ENCODE peak calls at places on chromosomes 5 and 9, in seven cellular contexts. P, A, F, R, Y, O and K are unnamed samples.
A peak's percentile ranks its signal among the peaks of the same experiment; 100 is the strongest.

GRCh38 chr5:68225188-68225910 is 9.8 kb downstream of the PIK3R1 start:
- DNase-seq in P (peak; percentile 96), A (no peak), F (no peak), R (no peak), Y (no peak), O (peak; percentile 82), K (no peak)

GRCh38 chr9:76996700-76997099 is 22.8 kb upstream of the FOXB2 start:
- DNase-seq in P (peak; percentile 32), A (peak; percentile 18), F (no peak), R (peak; percentile 0), Y (no peak), O (no peak), K (no peak)

GRCh38 chr9:69171049-69171448 is 3.0 kb upstream of the TJP2 start:
- DNase-seq in P (peak; percentile 99), A (peak; percentile 93), F (no peak), R (no peak), Y (no peak), O (peak; percentile 91), K (no peak)

GRCh38 chr9:84966876-84967830 is 297.6 kb downstream of the NTRK2 start:
- DNase-seq in P (peak; percentile 21), A (no peak), F (no peak), R (no peak), Y (no peak), O (no peak), K (no peak)

GRCh38 chr5:33321026-33321425 is 119.7 kb upstream of the TARS1 start:
- DNase-seq in P (peak; percentile 91), A (peak; percentile 88), F (no peak), R (no peak), Y (no peak), O (peak; percentile 99), K (no peak)

GRCh38 chr5:136998864-136999263 is 500.3 kb downstream of the SPOCK1 start:
- DNase-seq in P (no peak), A (no peak), F (no peak), R (no peak), Y (no peak), O (no peak), K (no peak)

GRCh38 chr5:80597500-80597899 is 27.4 kb upstream of the ANKRD34B start:
- DNase-seq in P (no peak), A (no peak), F (no peak), R (no peak), Y (no peak), O (no peak), K (no peak)

GRCh38 chr9:1320041-1320440 is 269.9 kb downstream of the DMRT2 start:
- DNase-seq in P (no peak), A (no peak), F (no peak), R (no peak), Y (no peak), O (no peak), K (no peak)

GRCh38 chr5:84344788-84345187 is 39.9 kb downstream of the EDIL3 start:
- DNase-seq in P (no peak), A (no peak), F (no peak), R (peak; percentile 3), Y (no peak), O (no peak), K (no peak)

GRCh38 chr9:88820055-88820454 is 171.2 kb upstream of the S1PR3 start:
- DNase-seq in P (no peak), A (peak; percentile 2), F (no peak), R (no peak), Y (no peak), O (peak; percentile 35), K (no peak)

GRCh38 chr5:64869419-64869818 is 100.7 kb downstream of the CWC27 start:
- DNase-seq in P (peak; percentile 59), A (peak; percentile 58), F (no peak), R (no peak), Y (no peak), O (peak; percentile 80), K (no peak)

GRCh38 chr5:42810905-42811590 is 644 bp downstream of the SELENOP start:
- DNase-seq in P (no peak), A (no peak), F (no peak), R (no peak), Y (no peak), O (no peak), K (no peak)

GRCh38 chr5:142215915-142216681 is 107.5 kb downstream of the NDFIP1 start:
- DNase-seq in P (peak; percentile 88), A (peak; percentile 97), F (peak; percentile 41), R (no peak), Y (no peak), O (peak; percentile 99), K (no peak)

GRCh38 chr5:135568241-135568640 is 10.6 kb downstream of the CXCL14 start:
- DNase-seq in P (no peak), A (no peak), F (no peak), R (no peak), Y (no peak), O (no peak), K (no peak)

GRCh38 chr9:124617477-124618141 is 110.4 kb upstream of the NR5A1 start:
- DNase-seq in P (peak; percentile 80), A (peak; percentile 78), F (peak; percentile 54), R (peak; percentile 80), Y (peak; percentile 63), O (peak; percentile 60), K (peak; percentile 48)

GRCh38 chr9:96169488-96169887 is 132.5 kb downstream of the HSD17B3 start:
- DNase-seq in P (no peak), A (peak; percentile 43), F (no peak), R (no peak), Y (no peak), O (no peak), K (no peak)

GRCh38 chr5:177966839-177967167 is 29.2 kb downstream of the PROP1 start:
- DNase-seq in P (no peak), A (no peak), F (no peak), R (no peak), Y (no peak), O (no peak), K (no peak)

GRCh38 chr5:61332369-61332745 is 299 bp downstream of the ZSWIM6 start:
- DNase-seq in P (no peak), A (no peak), F (no peak), R (peak; percentile 45), Y (peak; percentile 37), O (no peak), K (peak; percentile 25)

GRCh38 chr9:6757988-6758417 is 230 bp downstream of the KDM4C start:
- DNase-seq in P (no peak), A (no peak), F (no peak), R (no peak), Y (no peak), O (no peak), K (no peak)

GRCh38 chr5:173396311-173396993 is 68.2 kb upstream of the STC2 start:
- DNase-seq in P (peak; percentile 6), A (no peak), F (no peak), R (no peak), Y (no peak), O (no peak), K (no peak)

GRCh38 chr5:25614466-25614865 is 969.7 kb upstream of the CDH10 start:
- DNase-seq in P (no peak), A (no peak), F (no peak), R (no peak), Y (no peak), O (no peak), K (no peak)

GRCh38 chr9:69801994-69802393 is 18.6 kb upstream of the CFAP95 start:
- DNase-seq in P (peak; percentile 49), A (peak; percentile 30), F (no peak), R (no peak), Y (no peak), O (no peak), K (no peak)

GRCh38 chr5:1908931-1909330 is 26.2 kb upstream of the IRX4 start:
- DNase-seq in P (no peak), A (no peak), F (no peak), R (no peak), Y (no peak), O (no peak), K (no peak)

GRCh38 chr5:152171888-152172287 is 233.2 kb downstream of the NMUR2 start:
- DNase-seq in P (no peak), A (no peak), F (no peak), R (no peak), Y (no peak), O (no peak), K (no peak)